ENCODE peak calls at places on chromosomes 4 and X, in ten cellular contexts. One of them, this sample, is unnamed.
A peak's percentile ranks its signal among the peaks of the same experiment; 100 is the strongest.

GRCh38 chrX:68892651-68893050 is 63.8 kb downstream of the EFNB1 start:
- DNase-seq in K562: no peak
- DNase-seq in endothelial cell of umbilical vein: no peak
- DNase-seq in heart left ventricle: no peak
- DNase-seq in IMR-90: no peak
- DNase-seq in uterus: no peak
- DNase-seq in NB4: no peak
- DNase-seq in right lobe of liver: no peak
- DNase-seq in tibial nerve: no peak
- DNase-seq in ovary: no peak
- DNase-seq in this sample: no peak

GRCh38 chr4:8688041-8688907 is 95.7 kb downstream of the CPZ start:
- DNase-seq in IMR-90: peak; percentile 2
- DNase-seq in heart left ventricle: no peak
- DNase-seq in K562: peak; percentile 75
- DNase-seq in endothelial cell of umbilical vein: peak; percentile 4
- DNase-seq in tibial nerve: peak; percentile 1
- DNase-seq in NB4: peak; percentile 46
- DNase-seq in ovary: no peak
- DNase-seq in right lobe of liver: peak; percentile 13
- DNase-seq in uterus: no peak
- DNase-seq in this sample: no peak

GRCh38 chrX:119455264-119455663 is 13.0 kb upstream of the SLC25A5 start:
- DNase-seq in IMR-90: peak; percentile 69
- DNase-seq in tibial nerve: no peak
- DNase-seq in heart left ventricle: no peak
- DNase-seq in right lobe of liver: no peak
- DNase-seq in endothelial cell of umbilical vein: no peak
- DNase-seq in ovary: no peak
- DNase-seq in uterus: no peak
- DNase-seq in K562: no peak
- DNase-seq in NB4: no peak
- DNase-seq in this sample: no peak

GRCh38 chrX:16012250-16012649 is 111.1 kb upstream of the GRPR start:
- DNase-seq in uterus: no peak
- DNase-seq in right lobe of liver: no peak
- DNase-seq in ovary: no peak
- DNase-seq in NB4: no peak
- DNase-seq in IMR-90: no peak
- DNase-seq in tibial nerve: no peak
- DNase-seq in K562: no peak
- DNase-seq in endothelial cell of umbilical vein: no peak
- DNase-seq in heart left ventricle: no peak
- DNase-seq in this sample: no peak

GRCh38 chrX:119757979-119758681 is at the start of gene SOWAHD:
- DNase-seq in ovary: peak; percentile 33
- DNase-seq in endothelial cell of umbilical vein: no peak
- DNase-seq in uterus: no peak
- DNase-seq in K562: peak; percentile 30
- DNase-seq in IMR-90: no peak
- DNase-seq in right lobe of liver: peak; percentile 45
- DNase-seq in NB4: peak; percentile 78
- DNase-seq in heart left ventricle: peak; percentile 59
- DNase-seq in tibial nerve: no peak
- DNase-seq in this sample: peak; percentile 85

GRCh38 chr4:105129286-105129685 is 17.4 kb upstream of the TET2 start:
- DNase-seq in tibial nerve: no peak
- DNase-seq in K562: no peak
- DNase-seq in endothelial cell of umbilical vein: no peak
- DNase-seq in right lobe of liver: no peak
- DNase-seq in IMR-90: no peak
- DNase-seq in ovary: no peak
- DNase-seq in uterus: no peak
- DNase-seq in heart left ventricle: no peak
- DNase-seq in NB4: no peak
- DNase-seq in this sample: no peak

GRCh38 chrX:68114573-68115199 is 318.6 kb downstream of the OPHN1 start:
- DNase-seq in heart left ventricle: no peak
- DNase-seq in uterus: no peak
- DNase-seq in endothelial cell of umbilical vein: no peak
- DNase-seq in ovary: no peak
- DNase-seq in tibial nerve: no peak
- DNase-seq in IMR-90: peak; percentile 16
- DNase-seq in K562: no peak
- DNase-seq in NB4: peak; percentile 21
- DNase-seq in right lobe of liver: no peak
- DNase-seq in this sample: peak; percentile 45

GRCh38 chrX:17869580-17869979 is 8.5 kb upstream of the RAI2 start:
- DNase-seq in IMR-90: no peak
- DNase-seq in ovary: no peak
- DNase-seq in K562: no peak
- DNase-seq in uterus: no peak
- DNase-seq in tibial nerve: no peak
- DNase-seq in heart left ventricle: no peak
- DNase-seq in endothelial cell of umbilical vein: no peak
- DNase-seq in right lobe of liver: no peak
- DNase-seq in NB4: no peak
- DNase-seq in this sample: no peak

GRCh38 chrX:11886745-11887144 is 128.7 kb downstream of the MSL3 start:
- DNase-seq in NB4: no peak
- DNase-seq in ovary: no peak
- DNase-seq in heart left ventricle: no peak
- DNase-seq in tibial nerve: no peak
- DNase-seq in endothelial cell of umbilical vein: peak; percentile 36
- DNase-seq in K562: no peak
- DNase-seq in IMR-90: peak; percentile 0
- DNase-seq in uterus: no peak
- DNase-seq in right lobe of liver: no peak
- DNase-seq in this sample: no peak

GRCh38 chr4:169102011-169102410 is 92.0 kb upstream of the CBR4 start:
- DNase-seq in K562: no peak
- DNase-seq in right lobe of liver: no peak
- DNase-seq in endothelial cell of umbilical vein: peak; percentile 14
- DNase-seq in IMR-90: no peak
- DNase-seq in tibial nerve: no peak
- DNase-seq in uterus: no peak
- DNase-seq in heart left ventricle: no peak
- DNase-seq in ovary: no peak
- DNase-seq in NB4: peak; percentile 16
- DNase-seq in this sample: no peak

GRCh38 chrX:136268051-136269048 is 17.1 kb upstream of the MAP7D3 start:
- DNase-seq in heart left ventricle: no peak
- DNase-seq in IMR-90: peak; percentile 50
- DNase-seq in tibial nerve: peak; percentile 23
- DNase-seq in uterus: peak; percentile 44
- DNase-seq in ovary: no peak
- DNase-seq in K562: peak; percentile 27
- DNase-seq in NB4: peak; percentile 60
- DNase-seq in right lobe of liver: no peak
- DNase-seq in endothelial cell of umbilical vein: peak; percentile 52
- DNase-seq in this sample: peak; percentile 39

DNA sequence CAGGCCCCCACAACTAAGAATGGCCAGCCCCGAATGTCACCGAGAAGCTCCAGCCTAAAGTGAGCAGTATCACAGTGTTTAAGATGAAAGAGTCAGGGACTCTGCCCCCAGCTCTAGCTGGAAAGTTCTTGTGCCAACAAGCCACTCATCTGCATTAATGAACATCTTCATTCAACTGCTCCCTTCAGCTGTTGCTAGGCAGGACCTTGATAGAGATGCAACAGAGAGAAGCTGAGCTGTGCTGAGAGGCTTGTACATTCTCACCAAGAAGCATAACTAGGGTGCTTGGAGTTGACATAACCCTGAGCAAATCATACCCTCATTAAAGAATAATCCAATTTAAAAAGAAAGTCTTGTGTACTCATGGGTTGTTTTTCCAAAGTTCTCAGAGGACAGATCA is 63.3 kb downstream of the ATXN3L start:
- DNase-seq in IMR-90: no peak
- DNase-seq in ovary: no peak
- DNase-seq in endothelial cell of umbilical vein: no peak
- DNase-seq in tibial nerve: no peak
- DNase-seq in uterus: no peak
- DNase-seq in K562: no peak
- DNase-seq in NB4: no peak
- DNase-seq in heart left ventricle: no peak
- DNase-seq in right lobe of liver: no peak
- DNase-seq in this sample: no peak
- TF ChIP-seq POLR2A in IMR-90: no peak
- TF ChIP-seq POLR2A in ovary: no peak
- TF ChIP-seq POLR2A in endothelial cell of umbilical vein: no peak
- TF ChIP-seq POLR2A in tibial nerve: no peak
- TF ChIP-seq POLR2A in uterus: no peak
- TF ChIP-seq POLR2A in K562: no peak
- TF ChIP-seq POLR2A in NB4: no peak
- TF ChIP-seq POLR2A in heart left ventricle: no peak
- TF ChIP-seq POLR2A in right lobe of liver: no peak
- TF ChIP-seq POLR2A in this sample: no peak

GRCh38 chr4:54091637-54092404 is 8.1 kb upstream of the GSX2 start:
- DNase-seq in NB4: peak; percentile 48
- DNase-seq in IMR-90: peak; percentile 70
- DNase-seq in uterus: peak; percentile 55
- DNase-seq in right lobe of liver: peak; percentile 90
- DNase-seq in endothelial cell of umbilical vein: peak; percentile 81
- DNase-seq in heart left ventricle: peak; percentile 89
- DNase-seq in ovary: peak; percentile 71
- DNase-seq in K562: peak; percentile 66
- DNase-seq in tibial nerve: peak; percentile 50
- DNase-seq in this sample: peak; percentile 81
- TF ChIP-seq POLR2A in NB4: no peak
- TF ChIP-seq POLR2A in IMR-90: no peak
- TF ChIP-seq POLR2A in uterus: no peak
- TF ChIP-seq POLR2A in right lobe of liver: peak; percentile 38
- TF ChIP-seq POLR2A in endothelial cell of umbilical vein: no peak
- TF ChIP-seq POLR2A in heart left ventricle: no peak
- TF ChIP-seq POLR2A in ovary: no peak
- TF ChIP-seq POLR2A in K562: no peak
- TF ChIP-seq POLR2A in tibial nerve: no peak
- TF ChIP-seq POLR2A in this sample: no peak

DNA sequence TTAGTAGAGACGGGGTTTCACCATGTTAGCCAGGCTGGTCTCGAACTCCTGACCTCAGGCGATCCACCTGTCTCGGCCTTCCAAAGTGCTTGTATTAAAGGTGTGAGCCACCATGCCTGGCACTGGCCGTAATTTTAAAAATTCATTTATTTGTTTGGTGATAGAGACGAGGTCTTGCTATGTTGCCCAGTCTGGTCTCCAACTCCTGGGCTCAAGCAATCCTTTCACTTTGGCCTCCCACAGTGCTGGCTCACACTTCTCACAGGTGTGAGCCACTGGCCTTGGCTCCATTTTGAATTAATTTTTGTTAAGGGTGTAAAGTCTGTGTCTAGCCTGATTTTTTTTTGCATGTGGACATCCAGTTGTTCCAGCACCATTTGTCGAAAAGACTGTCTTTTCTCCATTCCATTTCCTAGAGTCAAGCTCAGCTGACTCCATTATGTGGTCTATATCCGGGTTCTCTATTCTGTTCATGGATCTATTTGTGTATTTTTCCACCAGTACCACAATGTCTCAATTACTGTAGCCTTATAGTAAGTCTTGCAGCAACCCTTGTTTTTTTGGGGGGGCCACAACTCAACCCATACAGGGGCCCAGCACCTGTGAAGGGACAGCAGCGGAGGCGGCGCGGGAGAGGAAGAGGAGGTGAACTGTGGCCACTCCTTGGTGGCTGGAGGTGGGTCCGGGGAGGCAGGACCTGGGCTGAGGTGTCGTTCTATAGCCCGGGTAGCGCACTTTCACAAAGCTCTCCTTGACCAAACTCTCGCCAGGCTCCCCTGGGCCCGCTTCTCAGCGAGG is 1.5 kb upstream of the NSD2 start:
- DNase-seq in IMR-90: no peak
- DNase-seq in K562: peak; percentile 43
- DNase-seq in tibial nerve: no peak
- DNase-seq in ovary: no peak
- DNase-seq in right lobe of liver: no peak
- DNase-seq in uterus: peak; percentile 27
- DNase-seq in endothelial cell of umbilical vein: no peak
- DNase-seq in NB4: no peak
- DNase-seq in heart left ventricle: peak; percentile 35
- DNase-seq in this sample: no peak
- TF ChIP-seq POLR2A in IMR-90: no peak
- TF ChIP-seq POLR2A in K562: no peak
- TF ChIP-seq POLR2A in tibial nerve: no peak
- TF ChIP-seq POLR2A in ovary: no peak
- TF ChIP-seq POLR2A in right lobe of liver: no peak
- TF ChIP-seq POLR2A in uterus: no peak
- TF ChIP-seq POLR2A in endothelial cell of umbilical vein: no peak
- TF ChIP-seq POLR2A in NB4: no peak
- TF ChIP-seq POLR2A in heart left ventricle: no peak
- TF ChIP-seq POLR2A in this sample: no peak

GRCh38 chr4:102778720-102779119 is 18.0 kb upstream of the MANBA start:
- DNase-seq in NB4: no peak
- DNase-seq in IMR-90: no peak
- DNase-seq in K562: peak; percentile 8
- DNase-seq in endothelial cell of umbilical vein: no peak
- DNase-seq in uterus: no peak
- DNase-seq in heart left ventricle: no peak
- DNase-seq in right lobe of liver: peak; percentile 71
- DNase-seq in ovary: no peak
- DNase-seq in tibial nerve: no peak
- DNase-seq in this sample: peak; percentile 74

GRCh38 chr4:102781570-102781969 is 20.8 kb upstream of the MANBA start:
- DNase-seq in IMR-90: no peak
- DNase-seq in uterus: no peak
- DNase-seq in right lobe of liver: no peak
- DNase-seq in NB4: no peak
- DNase-seq in heart left ventricle: no peak
- DNase-seq in ovary: no peak
- DNase-seq in K562: no peak
- DNase-seq in tibial nerve: no peak
- DNase-seq in endothelial cell of umbilical vein: no peak
- DNase-seq in this sample: no peak

GRCh38 chr4:102783006-102783405 is 22.2 kb upstream of the MANBA start:
- DNase-seq in tibial nerve: no peak
- DNase-seq in endothelial cell of umbilical vein: no peak
- DNase-seq in K562: no peak
- DNase-seq in ovary: no peak
- DNase-seq in right lobe of liver: no peak
- DNase-seq in heart left ventricle: no peak
- DNase-seq in NB4: no peak
- DNase-seq in IMR-90: peak; percentile 24
- DNase-seq in uterus: no peak
- DNase-seq in this sample: no peak

GRCh38 chr4:102780476-102781144 is 19.8 kb upstream of the MANBA start:
- DNase-seq in uterus: no peak
- DNase-seq in ovary: no peak
- DNase-seq in endothelial cell of umbilical vein: no peak
- DNase-seq in IMR-90: peak; percentile 62
- DNase-seq in right lobe of liver: no peak
- DNase-seq in K562: peak; percentile 57
- DNase-seq in heart left ventricle: no peak
- DNase-seq in tibial nerve: no peak
- DNase-seq in NB4: no peak
- DNase-seq in this sample: no peak

DNA sequence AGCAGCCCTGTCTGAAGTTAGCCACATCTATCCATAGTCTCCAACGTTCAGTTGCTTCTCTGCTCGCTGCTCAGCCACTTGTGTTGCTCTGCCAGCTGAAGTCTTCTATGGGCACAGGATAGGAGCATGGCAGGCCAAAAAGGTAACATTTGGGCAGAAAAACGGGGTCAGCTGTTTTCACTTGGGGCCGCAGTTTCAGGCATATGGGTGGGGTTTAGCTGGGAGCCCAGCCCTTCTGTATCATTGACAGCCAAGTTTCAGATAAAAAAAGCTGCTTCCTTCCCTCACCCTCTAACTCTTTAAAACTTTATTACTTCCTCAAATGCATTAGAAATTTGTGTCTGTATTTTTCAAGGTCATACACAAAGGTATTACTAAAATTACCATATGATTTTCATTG is 18.4 kb upstream of the MANBA start:
- DNase-seq in IMR-90: no peak
- DNase-seq in heart left ventricle: no peak
- DNase-seq in ovary: no peak
- DNase-seq in NB4: no peak
- DNase-seq in uterus: no peak
- DNase-seq in tibial nerve: no peak
- DNase-seq in right lobe of liver: no peak
- DNase-seq in endothelial cell of umbilical vein: no peak
- DNase-seq in K562: no peak
- DNase-seq in this sample: no peak
- TF ChIP-seq POLR2A in IMR-90: no peak
- TF ChIP-seq POLR2A in heart left ventricle: no peak
- TF ChIP-seq POLR2A in ovary: no peak
- TF ChIP-seq POLR2A in NB4: no peak
- TF ChIP-seq POLR2A in uterus: no peak
- TF ChIP-seq POLR2A in tibial nerve: no peak
- TF ChIP-seq POLR2A in right lobe of liver: no peak
- TF ChIP-seq POLR2A in endothelial cell of umbilical vein: no peak
- TF ChIP-seq POLR2A in K562: no peak
- TF ChIP-seq POLR2A in this sample: no peak